ENCODE peak calls at places on chromosomes 7 and 10, in seven cellular contexts. One of them, this sample, is unnamed.

GRCh38 chr10:71748671-71749191 is 24.6 kb downstream of the VSIR start:
- DNase-seq in CD4-positive, CD25-positive, alpha-beta regulatory T cell: peak; percentile 99
- DNase-seq in putamen: peak; percentile 44
- DNase-seq in breast epithelium: peak; percentile 61
- DNase-seq in NCI-H2081: no peak
- DNase-seq in cardiac fibroblast: no peak
- DNase-seq in H7: peak; percentile 80
- DNase-seq in this sample: no peak

GRCh38 chr10:24920907-24921881 is 31.2 kb downstream of the PRTFDC1 start:
- DNase-seq in NCI-H2081: no peak
- DNase-seq in cardiac fibroblast: peak; percentile 97
- DNase-seq in H7: peak; percentile 28
- DNase-seq in breast epithelium: peak; percentile 43
- DNase-seq in putamen: peak; percentile 73
- DNase-seq in CD4-positive, CD25-positive, alpha-beta regulatory T cell: peak; percentile 27
- DNase-seq in this sample: no peak

GRCh38 chr7:98346515-98347069 is 54.3 kb downstream of the BAIAP2L1 start:
- DNase-seq in putamen: no peak
- DNase-seq in breast epithelium: no peak
- DNase-seq in CD4-positive, CD25-positive, alpha-beta regulatory T cell: no peak
- DNase-seq in H7: no peak
- DNase-seq in cardiac fibroblast: no peak
- DNase-seq in NCI-H2081: no peak
- DNase-seq in this sample: no peak

GRCh38 chr10:130424418-130424817 is 288.2 kb downstream of the GLRX3 start:
- DNase-seq in cardiac fibroblast: no peak
- DNase-seq in CD4-positive, CD25-positive, alpha-beta regulatory T cell: no peak
- DNase-seq in breast epithelium: no peak
- DNase-seq in NCI-H2081: no peak
- DNase-seq in H7: no peak
- DNase-seq in putamen: no peak
- DNase-seq in this sample: no peak

GRCh38 chr7:69732203-69732602 is 133.9 kb downstream of the AUTS2 start:
- DNase-seq in putamen: no peak
- DNase-seq in breast epithelium: no peak
- DNase-seq in NCI-H2081: peak; percentile 27
- DNase-seq in CD4-positive, CD25-positive, alpha-beta regulatory T cell: no peak
- DNase-seq in cardiac fibroblast: peak; percentile 6
- DNase-seq in H7: no peak
- DNase-seq in this sample: no peak

GRCh38 chr10:132264966-132265877 is 42.5 kb downstream of the STK32C start:
- DNase-seq in breast epithelium: no peak
- DNase-seq in putamen: no peak
- DNase-seq in NCI-H2081: peak; percentile 66
- DNase-seq in CD4-positive, CD25-positive, alpha-beta regulatory T cell: no peak
- DNase-seq in cardiac fibroblast: no peak
- DNase-seq in H7: peak; percentile 74
- DNase-seq in this sample: no peak

GRCh38 chr7:101624246-101625000 is 4.7 kb downstream of the MYL10 start:
- DNase-seq in breast epithelium: no peak
- DNase-seq in CD4-positive, CD25-positive, alpha-beta regulatory T cell: no peak
- DNase-seq in putamen: no peak
- DNase-seq in H7: peak; percentile 88
- DNase-seq in NCI-H2081: no peak
- DNase-seq in cardiac fibroblast: no peak
- DNase-seq in this sample: no peak

GRCh38 chr10:59709472-59710125 is at the start of gene SLC16A9:
- DNase-seq in cardiac fibroblast: peak; percentile 53
- DNase-seq in CD4-positive, CD25-positive, alpha-beta regulatory T cell: peak; percentile 15
- DNase-seq in NCI-H2081: peak; percentile 51
- DNase-seq in breast epithelium: peak; percentile 19
- DNase-seq in putamen: peak; percentile 58
- DNase-seq in H7: peak; percentile 91
- DNase-seq in this sample: no peak

GRCh38 chr7:98213874-98214810 is 2.9 kb downstream of the BHLHA15 start:
- DNase-seq in CD4-positive, CD25-positive, alpha-beta regulatory T cell: no peak
- DNase-seq in cardiac fibroblast: no peak
- DNase-seq in putamen: no peak
- DNase-seq in H7: peak; percentile 61
- DNase-seq in NCI-H2081: no peak
- DNase-seq in breast epithelium: peak; percentile 28
- DNase-seq in this sample: no peak

GRCh38 chr10:34124522-34125035 is 690.5 kb downstream of the PARD3 start:
- DNase-seq in NCI-H2081: no peak
- DNase-seq in CD4-positive, CD25-positive, alpha-beta regulatory T cell: no peak
- DNase-seq in cardiac fibroblast: peak; percentile 81
- DNase-seq in H7: no peak
- DNase-seq in breast epithelium: peak; percentile 31
- DNase-seq in putamen: no peak
- DNase-seq in this sample: no peak

GRCh38 chr10:68135922-68136718 is 26.8 kb downstream of the MYPN start:
- DNase-seq in H7: peak; percentile 14
- DNase-seq in CD4-positive, CD25-positive, alpha-beta regulatory T cell: no peak
- DNase-seq in NCI-H2081: no peak
- DNase-seq in cardiac fibroblast: peak; percentile 94
- DNase-seq in breast epithelium: no peak
- DNase-seq in putamen: no peak
- DNase-seq in this sample: no peak

GRCh38 chr10:79069325-79070090 is 742 bp downstream of the ZMIZ1 start:
- DNase-seq in breast epithelium: peak; percentile 46
- DNase-seq in H7: peak; percentile 80
- DNase-seq in NCI-H2081: peak; percentile 9
- DNase-seq in CD4-positive, CD25-positive, alpha-beta regulatory T cell: peak; percentile 73
- DNase-seq in cardiac fibroblast: peak; percentile 54
- DNase-seq in putamen: peak; percentile 49
- DNase-seq in this sample: no peak

GRCh38 chr7:3236268-3236667 is 64.8 kb upstream of the SDK1 start:
- DNase-seq in putamen: no peak
- DNase-seq in H7: no peak
- DNase-seq in CD4-positive, CD25-positive, alpha-beta regulatory T cell: no peak
- DNase-seq in breast epithelium: no peak
- DNase-seq in NCI-H2081: no peak
- DNase-seq in cardiac fibroblast: no peak
- DNase-seq in this sample: no peak

GRCh38 chr10:36349445-36350063 is 707.5 kb upstream of the FZD8 start:
- DNase-seq in H7: no peak
- DNase-seq in NCI-H2081: no peak
- DNase-seq in cardiac fibroblast: peak; percentile 91
- DNase-seq in breast epithelium: no peak
- DNase-seq in putamen: peak; percentile 7
- DNase-seq in CD4-positive, CD25-positive, alpha-beta regulatory T cell: no peak
- DNase-seq in this sample: no peak

GRCh38 chr10:89185658-89186057 is 21.5 kb downstream of the CH25H start:
- DNase-seq in NCI-H2081: no peak
- DNase-seq in putamen: no peak
- DNase-seq in cardiac fibroblast: no peak
- DNase-seq in CD4-positive, CD25-positive, alpha-beta regulatory T cell: no peak
- DNase-seq in breast epithelium: no peak
- DNase-seq in H7: no peak
- DNase-seq in this sample: no peak

GRCh38 chr10:18793951-18794350 is 134.7 kb downstream of the ARL5B start:
- DNase-seq in cardiac fibroblast: peak; percentile 67
- DNase-seq in NCI-H2081: peak; percentile 17
- DNase-seq in breast epithelium: no peak
- DNase-seq in H7: peak; percentile 3
- DNase-seq in CD4-positive, CD25-positive, alpha-beta regulatory T cell: no peak
- DNase-seq in putamen: no peak
- DNase-seq in this sample: peak; percentile 5

GRCh38 chr7:1586126-1586826 is 16.4 kb upstream of the PSMG3 start:
- DNase-seq in CD4-positive, CD25-positive, alpha-beta regulatory T cell: no peak
- DNase-seq in cardiac fibroblast: no peak
- DNase-seq in H7: peak; percentile 65
- DNase-seq in putamen: no peak
- DNase-seq in breast epithelium: no peak
- DNase-seq in NCI-H2081: no peak
- DNase-seq in this sample: no peak

GRCh38 chr10:828191-828590 is 103.3 kb downstream of the LARP4B start:
- DNase-seq in H7: no peak
- DNase-seq in CD4-positive, CD25-positive, alpha-beta regulatory T cell: no peak
- DNase-seq in breast epithelium: no peak
- DNase-seq in putamen: no peak
- DNase-seq in cardiac fibroblast: no peak
- DNase-seq in NCI-H2081: no peak
- DNase-seq in this sample: no peak

GRCh38 chr7:95490366-95490765 is 4.6 kb downstream of the ASB4 start:
- DNase-seq in breast epithelium: no peak
- DNase-seq in NCI-H2081: no peak
- DNase-seq in CD4-positive, CD25-positive, alpha-beta regulatory T cell: no peak
- DNase-seq in cardiac fibroblast: no peak
- DNase-seq in H7: no peak
- DNase-seq in putamen: no peak
- DNase-seq in this sample: no peak

GRCh38 chr10:78410046-78410965 is 376.6 kb downstream of the RPS24 start:
- DNase-seq in H7: no peak
- DNase-seq in NCI-H2081: no peak
- DNase-seq in putamen: no peak
- DNase-seq in breast epithelium: no peak
- DNase-seq in cardiac fibroblast: no peak
- DNase-seq in CD4-positive, CD25-positive, alpha-beta regulatory T cell: no peak
- DNase-seq in this sample: no peak

GRCh38 chr10:6388261-6388893 is 185.6 kb downstream of the PFKFB3 start:
- DNase-seq in putamen: no peak
- DNase-seq in NCI-H2081: no peak
- DNase-seq in breast epithelium: no peak
- DNase-seq in H7: no peak
- DNase-seq in CD4-positive, CD25-positive, alpha-beta regulatory T cell: no peak
- DNase-seq in cardiac fibroblast: no peak
- DNase-seq in this sample: no peak

GRCh38 chr10:3467052-3467906 is 294.7 kb upstream of the PITRM1 start:
- DNase-seq in breast epithelium: peak; percentile 86
- DNase-seq in H7: peak; percentile 64
- DNase-seq in NCI-H2081: no peak
- DNase-seq in putamen: no peak
- DNase-seq in cardiac fibroblast: peak; percentile 100
- DNase-seq in CD4-positive, CD25-positive, alpha-beta regulatory T cell: no peak
- DNase-seq in this sample: no peak

GRCh38 chr10:102262744-102263370 is 17.5 kb downstream of the GBF1 start:
- DNase-seq in breast epithelium: no peak
- DNase-seq in NCI-H2081: no peak
- DNase-seq in putamen: no peak
- DNase-seq in H7: no peak
- DNase-seq in cardiac fibroblast: peak; percentile 34
- DNase-seq in CD4-positive, CD25-positive, alpha-beta regulatory T cell: no peak
- DNase-seq in this sample: no peak